ENCODE peak calls at places on chromosomes 2 and 18, in five cellular contexts. J, Y, L, M and X are unnamed samples.

GRCh38 chr2:3203497-3204019 is 174.1 kb downstream of the EIPR1 start:
- DNase-seq in J (no peak), Y (no peak), M (no peak), L (no peak), X (no peak)

GRCh38 chr18:77080283-77080682 is 52.3 kb downstream of the MBP start:
- DNase-seq in M (no peak), Y (no peak), L (no peak), J (no peak), X (no peak)

GRCh38 chr2:109562421-109562820 is 51.3 kb downstream of the SEPTIN10 start:
- DNase-seq in M (no peak), L (no peak), Y (no peak), J (peak), X (no peak)

GRCh38 chr2:240628507-240629418 is 3.5 kb downstream of the GPR35 start:
- DNase-seq in J (no peak), Y (no peak), M (no peak), L (no peak), X (no peak)

GRCh38 chr2:109162999-109163398 is 34.0 kb downstream of the SH3RF3 start:
- DNase-seq in M (peak), J (no peak), Y (no peak), L (no peak), X (peak)

GRCh38 chr2:47070920-47071824 is 83.9 kb downstream of the STPG4 start:
- DNase-seq in J (peak), M (no peak), Y (peak), L (no peak), X (peak)

GRCh38 chr18:32803571-32803970 is 30.7 kb upstream of the KLHL14 start:
- DNase-seq in Y (no peak), L (no peak), M (no peak), J (no peak), X (no peak)

GRCh38 chr2:46878886-46879285 is 36.7 kb downstream of the MCFD2 start:
- DNase-seq in Y (no peak), M (no peak), L (no peak), J (peak), X (peak)

GRCh38 chr2:128282246-128282975 is 36.3 kb downstream of the HS6ST1 start:
- DNase-seq in J (no peak), L (no peak), M (no peak), Y (no peak), X (no peak)

GRCh38 chr2:54161660-54162059 is 46.2 kb downstream of the ACYP2 start:
- DNase-seq in L (no peak), Y (no peak), M (no peak), J (no peak), X (peak)

GRCh38 chr2:7992612-7993596 is 689.0 kb upstream of the ID2 start:
- DNase-seq in Y (no peak), M (peak), L (no peak), J (no peak), X (no peak)

GRCh38 chr2:150097891-150098595 is 389.4 kb downstream of the RND3 start:
- DNase-seq in L (peak), J (peak), Y (no peak), M (no peak), X (peak)

GRCh38 chr2:99867690-99868089 is 274.7 kb downstream of the AFF3 start:
- DNase-seq in Y (no peak), M (no peak), J (no peak), L (no peak), X (peak)

GRCh38 chr2:108621689-108622681 is 87.7 kb downstream of the LIMS1 start:
- DNase-seq in J (no peak), Y (no peak), M (no peak), L (no peak), X (no peak)

GRCh38 chr2:78023356-78023755 is 501.2 kb upstream of the LRRTM4 start:
- DNase-seq in Y (no peak), M (no peak), J (no peak), L (no peak), X (no peak)

GRCh38 chr2:1585635-1586034 is 158.7 kb downstream of the PXDN start:
- DNase-seq in J (no peak), L (no peak), Y (no peak), M (no peak), X (no peak)

GRCh38 chr2:174334278-174334715 is 457 bp upstream of the SP9 start:
- DNase-seq in L (no peak), Y (no peak), J (no peak), M (no peak), X (no peak)